ENCODE peak calls at places on chromosome 21, in seven cellular contexts. W is astrocyte of the spinal cord; Q is endothelial cell; Z is GM04504; T is posterior cingulate gyrus; M is stimulated activated CD4-positive, alpha-beta T cell treated with anti-CD3 and anti-CD28 coated beads, Interleukin-4, amount 100 ng/mL, for 24 hours; J is COR-L47. Y is an unnamed sample.

GRCh38 chr21:45981641-45982255 is at the start of gene COL6A1:
- DNase-seq in W (peak; percentile 70), Q (peak; percentile 59), Z (no peak), T (peak; percentile 23), M (no peak), J (no peak), Y (peak; percentile 44)

GRCh38 chr21:45939521-45940045 is 42.0 kb upstream of the COL6A1 start:
- DNase-seq in W (no peak), Q (no peak), Z (no peak), T (no peak), M (no peak), J (no peak), Y (no peak)

GRCh38 chr21:28311776-28312175 is 680.9 kb downstream of the LTN1 start:
- DNase-seq in W (no peak), Q (no peak), Z (no peak), T (no peak), M (no peak), J (no peak), Y (no peak)

GRCh38 chr21:33650929-33651505 is 8.7 kb downstream of the ITSN1 start:
- DNase-seq in W (no peak), Q (no peak), Z (no peak), T (no peak), M (no peak), J (no peak), Y (no peak)

GRCh38 chr21:46661211-46661625 is 25.7 kb downstream of the PRMT2 start:
- DNase-seq in W (peak; percentile 82), Q (peak; percentile 67), Z (peak; percentile 50), T (peak; percentile 78), M (peak; percentile 52), J (no peak), Y (no peak)

GRCh38 chr21:16358784-16359183 is 629.0 kb downstream of the USP25 start:
- DNase-seq in W (no peak), Q (no peak), Z (no peak), T (no peak), M (no peak), J (no peak), Y (no peak)

GRCh38 chr21:32516729-32517649 is 68.3 kb downstream of the TCP10L start:
- DNase-seq in W (peak; percentile 97), Q (no peak), Z (peak; percentile 66), T (peak; percentile 25), M (no peak), J (no peak), Y (no peak)

GRCh38 chr21:45126085-45126687 is 51.8 kb downstream of the ADARB1 start:
- DNase-seq in W (no peak), Q (no peak), Z (no peak), T (no peak), M (no peak), J (no peak), Y (no peak)

GRCh38 chr21:45542667-45543370 is 579 bp upstream of the SLC19A1 start:
- DNase-seq in W (no peak), Q (peak; percentile 7), Z (no peak), T (no peak), M (peak; percentile 13), J (no peak), Y (no peak)

GRCh38 chr21:25464275-25464674 is 143.0 kb downstream of the MRPL39 start:
- DNase-seq in W (no peak), Q (no peak), Z (no peak), T (no peak), M (peak; percentile 35), J (no peak), Y (no peak)

GRCh38 chr21:43340491-43341348 is 86.2 kb downstream of the SIK1 start:
- DNase-seq in W (peak; percentile 89), Q (no peak), Z (peak; percentile 51), T (no peak), M (no peak), J (no peak), Y (peak; percentile 77)

GRCh38 chr21:15433091-15433490 is 296.7 kb upstream of the USP25 start:
- DNase-seq in W (peak; percentile 23), Q (no peak), Z (no peak), T (no peak), M (no peak), J (peak; percentile 4), Y (no peak)

GRCh38 chr21:34280389-34280795 is 83.4 kb upstream of the KCNE2 start:
- DNase-seq in W (no peak), Q (no peak), Z (no peak), T (no peak), M (no peak), J (no peak), Y (no peak)

GRCh38 chr21:38817371-38818335 is 11.9 kb downstream of the ETS2 start:
- DNase-seq in W (peak; percentile 66), Q (no peak), Z (peak; percentile 50), T (no peak), M (no peak), J (no peak), Y (no peak)

GRCh38 chr21:45471229-45472052 is 66.5 kb downstream of the COL18A1 start:
- DNase-seq in W (peak; percentile 93), Q (no peak), Z (peak; percentile 81), T (no peak), M (no peak), J (no peak), Y (peak; percentile 16)

GRCh38 chr21:28253378-28253777 is 739.3 kb downstream of the LTN1 start:
- DNase-seq in W (peak; percentile 52), Q (no peak), Z (peak; percentile 48), T (no peak), M (no peak), J (no peak), Y (no peak)

GRCh38 chr21:44618504-44618903 is 6.6 kb downstream of the KRTAP10-8 start:
- DNase-seq in W (no peak), Q (no peak), Z (no peak), T (no peak), M (no peak), J (no peak), Y (no peak)

GRCh38 chr21:44962481-44962966 is 22.7 kb downstream of the SLX9 start:
- DNase-seq in W (peak; percentile 98), Q (no peak), Z (peak; percentile 79), T (no peak), M (no peak), J (no peak), Y (no peak)

GRCh38 chr21:46500224-46500861 is 41.7 kb downstream of the DIP2A start:
- DNase-seq in W (peak; percentile 51), Q (no peak), Z (no peak), T (no peak), M (no peak), J (no peak), Y (no peak)

GRCh38 chr21:29499734-29500343 is 201.1 kb downstream of the BACH1 start:
- DNase-seq in W (peak; percentile 26), Q (peak; percentile 10), Z (no peak), T (no peak), M (no peak), J (peak; percentile 2), Y (peak; percentile 50)

GRCh38 chr21:15301736-15302135 is 236.9 kb upstream of the NRIP1 start:
- DNase-seq in W (peak; percentile 71), Q (no peak), Z (no peak), T (no peak), M (no peak), J (no peak), Y (no peak)

GRCh38 chr21:23881783-23882182 is 1725.5 kb downstream of the MRPL39 start:
- DNase-seq in W (no peak), Q (no peak), Z (no peak), T (no peak), M (no peak), J (no peak), Y (no peak)

GRCh38 chr21:45410151-45410864 is 5.3 kb downstream of the COL18A1 start:
- DNase-seq in W (no peak), Q (no peak), Z (no peak), T (peak; percentile 4), M (no peak), J (no peak), Y (no peak)

GRCh38 chr21:36699026-36699545 is at the start of gene SIM2:
- DNase-seq in W (no peak), Q (peak; percentile 62), Z (no peak), T (no peak), M (no peak), J (peak; percentile 38), Y (peak; percentile 77)

GRCh38 chr21:34517491-34518245 is 5.7 kb upstream of the KCNE1 start:
- DNase-seq in W (no peak), Q (no peak), Z (no peak), T (no peak), M (no peak), J (no peak), Y (no peak)

GRCh38 chr21:27060190-27060589 is 93.3 kb upstream of the ADAMTS5 start:
- DNase-seq in W (peak; percentile 37), Q (no peak), Z (no peak), T (no peak), M (no peak), J (no peak), Y (no peak)

GRCh38 chr21:46226920-46227599 is 1.5 kb downstream of the LSS start:
- DNase-seq in W (peak; percentile 21), Q (no peak), Z (peak; percentile 29), T (no peak), M (no peak), J (no peak), Y (no peak)

GRCh38 chr21:34213959-34214358 is 140.6 kb downstream of the MRPS6 start:
- DNase-seq in W (no peak), Q (no peak), Z (no peak), T (no peak), M (no peak), J (no peak), Y (no peak)

GRCh38 chr21:45427331-45428271 is 22.6 kb downstream of the COL18A1 start:
- DNase-seq in W (peak; percentile 96), Q (no peak), Z (peak; percentile 94), T (no peak), M (no peak), J (no peak), Y (peak; percentile 78)

GRCh38 chr21:36686955-36687354 is 12.0 kb upstream of the SIM2 start:
- DNase-seq in W (no peak), Q (no peak), Z (no peak), T (no peak), M (no peak), J (no peak), Y (no peak)

Y was measured in Calu3.